ENCODE peak calls at places on chromosome 22, in six cellular contexts. One of them, this sample, is unnamed.
A peak's percentile ranks its signal among the peaks of the same experiment; 100 is the strongest.

GRCh38 chr22:44714703-44715350 is 12.8 kb downstream of the PRR5 start:
- DNase-seq in GM23248: no peak
- DNase-seq in endodermal cell: no peak
- DNase-seq in CD4-positive, CD25-positive, alpha-beta regulatory T cell: no peak
- DNase-seq in H1: no peak
- DNase-seq in lower lobe of right lung: no peak
- DNase-seq in this sample: no peak

GRCh38 chr22:27474711-27475547 is 326.6 kb downstream of the MN1 start:
- DNase-seq in GM23248: peak; percentile 96
- DNase-seq in endodermal cell: peak; percentile 89
- DNase-seq in CD4-positive, CD25-positive, alpha-beta regulatory T cell: no peak
- DNase-seq in H1: peak; percentile 62
- DNase-seq in lower lobe of right lung: no peak
- DNase-seq in this sample: peak; percentile 100

GRCh38 chr22:26599505-26599904 is 9.6 kb upstream of the TPST2 start:
- DNase-seq in GM23248: no peak
- DNase-seq in endodermal cell: no peak
- DNase-seq in CD4-positive, CD25-positive, alpha-beta regulatory T cell: no peak
- DNase-seq in H1: no peak
- DNase-seq in lower lobe of right lung: no peak
- DNase-seq in this sample: no peak

GRCh38 chr22:30245985-30246901 is at the start of gene LIF:
- DNase-seq in GM23248: peak; percentile 79
- DNase-seq in endodermal cell: peak; percentile 82
- DNase-seq in CD4-positive, CD25-positive, alpha-beta regulatory T cell: peak; percentile 52
- DNase-seq in H1: peak; percentile 75
- DNase-seq in lower lobe of right lung: no peak
- DNase-seq in this sample: no peak

GRCh38 chr22:27537481-27537891 is 264.1 kb downstream of the MN1 start:
- DNase-seq in GM23248: peak; percentile 9
- DNase-seq in endodermal cell: no peak
- DNase-seq in CD4-positive, CD25-positive, alpha-beta regulatory T cell: no peak
- DNase-seq in H1: no peak
- DNase-seq in lower lobe of right lung: no peak
- DNase-seq in this sample: no peak

GRCh38 chr22:26476705-26477340 is 6.8 kb downstream of the HPS4 start:
- DNase-seq in GM23248: no peak
- DNase-seq in endodermal cell: no peak
- DNase-seq in CD4-positive, CD25-positive, alpha-beta regulatory T cell: no peak
- DNase-seq in H1: no peak
- DNase-seq in lower lobe of right lung: no peak
- DNase-seq in this sample: peak; percentile 41

GRCh38 chr22:20131593-20131855 is at the start of gene ZDHHC8:
- DNase-seq in GM23248: peak; percentile 50
- DNase-seq in endodermal cell: no peak
- DNase-seq in CD4-positive, CD25-positive, alpha-beta regulatory T cell: peak; percentile 33
- DNase-seq in H1: no peak
- DNase-seq in lower lobe of right lung: no peak
- DNase-seq in this sample: no peak

GRCh38 chr22:27840436-27840835 is 38.9 kb upstream of the MN1 start:
- DNase-seq in GM23248: no peak
- DNase-seq in endodermal cell: peak; percentile 3
- DNase-seq in CD4-positive, CD25-positive, alpha-beta regulatory T cell: no peak
- DNase-seq in H1: no peak
- DNase-seq in lower lobe of right lung: no peak
- DNase-seq in this sample: no peak

GRCh38 chr22:19526076-19526701 is 2.0 kb upstream of the CLDN5 start:
- DNase-seq in GM23248: no peak
- DNase-seq in endodermal cell: peak; percentile 42
- DNase-seq in CD4-positive, CD25-positive, alpha-beta regulatory T cell: no peak
- DNase-seq in H1: no peak
- DNase-seq in lower lobe of right lung: no peak
- DNase-seq in this sample: no peak

GRCh38 chr22:27873476-27873875 is 45.6 kb downstream of the PITPNB start:
- DNase-seq in GM23248: no peak
- DNase-seq in endodermal cell: no peak
- DNase-seq in CD4-positive, CD25-positive, alpha-beta regulatory T cell: no peak
- DNase-seq in H1: no peak
- DNase-seq in lower lobe of right lung: no peak
- DNase-seq in this sample: no peak

GRCh38 chr22:44188316-44188715 is 7.6 kb downstream of the PARVG start:
- DNase-seq in GM23248: no peak
- DNase-seq in endodermal cell: no peak
- DNase-seq in CD4-positive, CD25-positive, alpha-beta regulatory T cell: no peak
- DNase-seq in H1: no peak
- DNase-seq in lower lobe of right lung: no peak
- DNase-seq in this sample: no peak

GRCh38 chr22:27331526-27332281 is 469.9 kb downstream of the MN1 start:
- DNase-seq in GM23248: peak; percentile 82
- DNase-seq in endodermal cell: peak; percentile 85
- DNase-seq in CD4-positive, CD25-positive, alpha-beta regulatory T cell: no peak
- DNase-seq in H1: peak; percentile 73
- DNase-seq in lower lobe of right lung: peak; percentile 70
- DNase-seq in this sample: no peak

GRCh38 chr22:41442240-41442792 is 4.3 kb downstream of the TOB2 start:
- DNase-seq in GM23248: peak; percentile 26
- DNase-seq in endodermal cell: no peak
- DNase-seq in CD4-positive, CD25-positive, alpha-beta regulatory T cell: no peak
- DNase-seq in H1: no peak
- DNase-seq in lower lobe of right lung: no peak
- DNase-seq in this sample: no peak

GRCh38 chr22:41127447-41127846 is 35.1 kb downstream of the EP300 start:
- DNase-seq in GM23248: no peak
- DNase-seq in endodermal cell: no peak
- DNase-seq in CD4-positive, CD25-positive, alpha-beta regulatory T cell: no peak
- DNase-seq in H1: no peak
- DNase-seq in lower lobe of right lung: peak; percentile 69
- DNase-seq in this sample: no peak

GRCh38 chr22:18954333-18954732 is 18.2 kb upstream of the PRODH start:
- DNase-seq in GM23248: peak; percentile 71
- DNase-seq in endodermal cell: peak; percentile 96
- DNase-seq in CD4-positive, CD25-positive, alpha-beta regulatory T cell: peak; percentile 45
- DNase-seq in H1: peak; percentile 94
- DNase-seq in lower lobe of right lung: peak; percentile 83
- DNase-seq in this sample: no peak

GRCh38 chr22:18088825-18089568 is 11.2 kb downstream of the PEX26 start:
- DNase-seq in GM23248: no peak
- DNase-seq in endodermal cell: no peak
- DNase-seq in CD4-positive, CD25-positive, alpha-beta regulatory T cell: no peak
- DNase-seq in H1: no peak
- DNase-seq in lower lobe of right lung: no peak
- DNase-seq in this sample: no peak

GRCh38 chr22:37913233-37913721 is 7.2 kb downstream of the MICALL1 start:
- DNase-seq in GM23248: no peak
- DNase-seq in endodermal cell: no peak
- DNase-seq in CD4-positive, CD25-positive, alpha-beta regulatory T cell: no peak
- DNase-seq in H1: no peak
- DNase-seq in lower lobe of right lung: no peak
- DNase-seq in this sample: no peak

GRCh38 chr22:17201285-17201945 is 17.8 kb downstream of the ADA2 start:
- DNase-seq in GM23248: peak; percentile 29
- DNase-seq in endodermal cell: peak; percentile 58
- DNase-seq in CD4-positive, CD25-positive, alpha-beta regulatory T cell: no peak
- DNase-seq in H1: no peak
- DNase-seq in lower lobe of right lung: no peak
- DNase-seq in this sample: no peak

GRCh38 chr22:42114721-42115120 is 15.9 kb downstream of the CYP2D6 start:
- DNase-seq in GM23248: peak; percentile 39
- DNase-seq in endodermal cell: peak; percentile 90
- DNase-seq in CD4-positive, CD25-positive, alpha-beta regulatory T cell: no peak
- DNase-seq in H1: peak; percentile 80
- DNase-seq in lower lobe of right lung: no peak
- DNase-seq in this sample: no peak

GRCh38 chr22:41816871-41817270 is 16.0 kb upstream of the SREBF2 start:
- DNase-seq in GM23248: no peak
- DNase-seq in endodermal cell: no peak
- DNase-seq in CD4-positive, CD25-positive, alpha-beta regulatory T cell: no peak
- DNase-seq in H1: no peak
- DNase-seq in lower lobe of right lung: no peak
- DNase-seq in this sample: no peak

GRCh38 chr22:19807914-19808872 is 46.5 kb downstream of the GNB1L start:
- DNase-seq in GM23248: no peak
- DNase-seq in endodermal cell: peak; percentile 28
- DNase-seq in CD4-positive, CD25-positive, alpha-beta regulatory T cell: no peak
- DNase-seq in H1: no peak
- DNase-seq in lower lobe of right lung: peak; percentile 33
- DNase-seq in this sample: no peak

GRCh38 chr22:20549232-20549841 is 41.9 kb downstream of the MED15 start:
- DNase-seq in GM23248: no peak
- DNase-seq in endodermal cell: no peak
- DNase-seq in CD4-positive, CD25-positive, alpha-beta regulatory T cell: peak; percentile 66
- DNase-seq in H1: no peak
- DNase-seq in lower lobe of right lung: peak; percentile 48
- DNase-seq in this sample: no peak

GRCh38 chr22:31173386-31174145 is 13.6 kb downstream of the RNF185 start:
- DNase-seq in GM23248: peak; percentile 93
- DNase-seq in endodermal cell: no peak
- DNase-seq in CD4-positive, CD25-positive, alpha-beta regulatory T cell: no peak
- DNase-seq in H1: no peak
- DNase-seq in lower lobe of right lung: no peak
- DNase-seq in this sample: peak; percentile 90

GRCh38 chr22:40476341-40476740 is 105.9 kb downstream of the SGSM3 start:
- DNase-seq in GM23248: no peak
- DNase-seq in endodermal cell: no peak
- DNase-seq in CD4-positive, CD25-positive, alpha-beta regulatory T cell: no peak
- DNase-seq in H1: peak; percentile 16
- DNase-seq in lower lobe of right lung: no peak
- DNase-seq in this sample: no peak

GRCh38 chr22:24845036-24845918 is 39.3 kb downstream of the SGSM1 start:
- DNase-seq in GM23248: peak; percentile 83
- DNase-seq in endodermal cell: no peak
- DNase-seq in CD4-positive, CD25-positive, alpha-beta regulatory T cell: no peak
- DNase-seq in H1: no peak
- DNase-seq in lower lobe of right lung: no peak
- DNase-seq in this sample: no peak

GRCh38 chr22:25136953-25137576 is 62.6 kb upstream of the CRYBB3 start:
- DNase-seq in GM23248: no peak
- DNase-seq in endodermal cell: no peak
- DNase-seq in CD4-positive, CD25-positive, alpha-beta regulatory T cell: no peak
- DNase-seq in H1: no peak
- DNase-seq in lower lobe of right lung: no peak
- DNase-seq in this sample: no peak

GRCh38 chr22:32987081-32987631 is 71.0 kb downstream of the SYN3 start:
- DNase-seq in GM23248: peak; percentile 37
- DNase-seq in endodermal cell: peak; percentile 79
- DNase-seq in CD4-positive, CD25-positive, alpha-beta regulatory T cell: no peak
- DNase-seq in H1: peak; percentile 51
- DNase-seq in lower lobe of right lung: no peak
- DNase-seq in this sample: peak; percentile 91
- H3K27ac ChIP-seq in GM23248: no peak overlapping the region
- H3K27ac ChIP-seq in endodermal cell: peak overlapping the region; percentile 81
- H3K27ac ChIP-seq in CD4-positive, CD25-positive, alpha-beta regulatory T cell: no peak overlapping the region
- H3K27ac ChIP-seq in H1: no peak overlapping the region
- H3K27ac ChIP-seq in lower lobe of right lung: no peak overlapping the region
- H3K27ac ChIP-seq in this sample: no peak overlapping the region

GRCh38 chr22:36587289-36588154 is 58.6 kb upstream of the EIF3D start:
- DNase-seq in GM23248: peak; percentile 88
- DNase-seq in endodermal cell: peak; percentile 40
- DNase-seq in CD4-positive, CD25-positive, alpha-beta regulatory T cell: no peak
- DNase-seq in H1: no peak
- DNase-seq in lower lobe of right lung: no peak
- DNase-seq in this sample: peak; percentile 20
- H3K27me3 ChIP-seq in GM23248: peaks cover 16% of the 10 kb centered on the region
- H3K27me3 ChIP-seq in endodermal cell: no peaks in the 10 kb centered on the region
- H3K27me3 ChIP-seq in CD4-positive, CD25-positive, alpha-beta regulatory T cell: no peaks in the 10 kb centered on the region
- H3K27me3 ChIP-seq in H1: no peaks in the 10 kb centered on the region
- H3K27me3 ChIP-seq in lower lobe of right lung: peaks cover 23% of the 10 kb centered on the region
- H3K27me3 ChIP-seq in this sample: peaks cover 4% of the 10 kb centered on the region

DNA sequence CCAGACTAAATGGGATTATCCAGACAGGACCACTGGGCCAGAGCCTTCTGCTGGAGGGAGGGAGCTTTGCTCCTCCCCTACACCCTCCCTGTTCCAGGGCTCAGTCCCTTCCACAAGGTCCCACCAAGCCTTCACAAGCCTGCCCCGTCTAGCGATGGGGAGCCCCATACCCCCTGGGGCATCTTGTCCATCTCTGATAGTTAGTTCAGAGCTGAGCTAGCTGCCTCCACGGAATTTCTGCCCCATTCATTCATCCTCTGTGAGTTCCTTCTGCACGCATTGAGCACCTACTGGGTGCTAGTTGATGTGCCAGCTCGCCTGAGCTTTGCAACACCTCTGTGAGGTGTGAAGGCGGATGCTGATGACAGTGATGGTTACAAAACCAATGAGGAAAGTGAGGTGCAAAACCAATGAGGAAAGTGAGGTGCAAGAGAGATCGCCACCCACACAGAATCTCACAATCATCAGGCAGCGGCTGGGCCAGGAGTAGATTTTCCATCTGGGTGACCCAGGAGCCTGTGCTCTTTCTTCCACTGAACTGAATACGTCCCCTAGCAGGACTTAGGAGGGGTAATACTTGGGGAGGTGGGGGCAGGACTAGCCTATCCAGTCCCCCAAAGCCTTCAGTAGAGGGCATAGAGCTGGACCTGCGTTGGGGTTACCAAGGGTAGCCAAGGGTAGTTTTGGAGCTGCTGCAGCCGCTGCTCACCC is 21.5 kb upstream of the CBX7 start:
- DNase-seq in GM23248: peak; percentile 20
- DNase-seq in endodermal cell: peak; percentile 77
- DNase-seq in CD4-positive, CD25-positive, alpha-beta regulatory T cell: peak; percentile 29
- DNase-seq in H1: no peak
- DNase-seq in lower lobe of right lung: no peak
- DNase-seq in this sample: no peak
- H3K27ac ChIP-seq in GM23248: peak overlapping the region; percentile 50
- H3K27ac ChIP-seq in endodermal cell: peak overlapping the region; percentile 89
- H3K27ac ChIP-seq in CD4-positive, CD25-positive, alpha-beta regulatory T cell: peak overlapping the region; percentile 86
- H3K27ac ChIP-seq in H1: peak overlapping the region; percentile 84
- H3K27ac ChIP-seq in lower lobe of right lung: peak overlapping the region; percentile 86
- H3K27ac ChIP-seq in this sample: no peak overlapping the region

GRCh38 chr22:29030016-29030617 is 31.5 kb downstream of the C22orf31 start:
- DNase-seq in GM23248: peak; percentile 53
- DNase-seq in endodermal cell: peak; percentile 62
- DNase-seq in CD4-positive, CD25-positive, alpha-beta regulatory T cell: no peak
- DNase-seq in H1: no peak
- DNase-seq in lower lobe of right lung: no peak
- DNase-seq in this sample: peak; percentile 74
- H3K27me3 ChIP-seq in GM23248: no peaks in the 10 kb centered on the region
- H3K27me3 ChIP-seq in endodermal cell: no peaks in the 10 kb centered on the region
- H3K27me3 ChIP-seq in CD4-positive, CD25-positive, alpha-beta regulatory T cell: peaks cover 9% of the 10 kb centered on the region
- H3K27me3 ChIP-seq in H1: no peaks in the 10 kb centered on the region
- H3K27me3 ChIP-seq in lower lobe of right lung: no peaks in the 10 kb centered on the region
- H3K27me3 ChIP-seq in this sample: no peaks in the 10 kb centered on the region

GRCh38 chr22:46466255-46466676 is 71.2 kb downstream of the CELSR1 start:
- DNase-seq in GM23248: no peak
- DNase-seq in endodermal cell: no peak
- DNase-seq in CD4-positive, CD25-positive, alpha-beta regulatory T cell: no peak
- DNase-seq in H1: no peak
- DNase-seq in lower lobe of right lung: no peak
- DNase-seq in this sample: no peak
- H3K27ac ChIP-seq in GM23248: no peak overlapping the region
- H3K27ac ChIP-seq in endodermal cell: no peak overlapping the region
- H3K27ac ChIP-seq in CD4-positive, CD25-positive, alpha-beta regulatory T cell: no peak overlapping the region
- H3K27ac ChIP-seq in H1: no peak overlapping the region
- H3K27ac ChIP-seq in lower lobe of right lung: peak overlapping the region; percentile 53
- H3K27ac ChIP-seq in this sample: no peak overlapping the region